ENCODE peak calls at places on chromosomes 4 and X, in four cellular contexts. One of them, this sample, is unnamed. For H3K4me1, the result is how much of the 10 kb centered on the place peaks cover.

GRCh38 chrX:20224814-20225487 is 41.8 kb downstream of the RPS6KA3 start:
- DNase-seq in A549: no peak
- DNase-seq in GM23248: peak
- DNase-seq in cardiac muscle cell: peak
- DNase-seq in this sample: no peak

GRCh38 chrX:134604701-134605271 is 53.5 kb downstream of the PLAC1 start:
- DNase-seq in A549: peak
- DNase-seq in GM23248: peak
- DNase-seq in cardiac muscle cell: peak
- DNase-seq in this sample: peak

GRCh38 chrX:150587585-150588503 is 19.4 kb downstream of the MTM1 start:
- DNase-seq in A549: peak
- DNase-seq in GM23248: peak
- DNase-seq in cardiac muscle cell: peak
- DNase-seq in this sample: no peak

GRCh38 chrX:44903107-44903506 is 30.1 kb downstream of the KDM6A start:
- DNase-seq in A549: peak
- DNase-seq in GM23248: peak
- DNase-seq in cardiac muscle cell: peak
- DNase-seq in this sample: no peak

GRCh38 chrX:154600962-154601374 is 16.0 kb downstream of the CTAG1A start:
- DNase-seq in A549: no peak
- DNase-seq in GM23248: peak
- DNase-seq in cardiac muscle cell: peak
- DNase-seq in this sample: no peak

GRCh38 chrX:75609361-75609760 is 86.5 kb upstream of the ZDHHC15 start:
- DNase-seq in A549: no peak
- DNase-seq in GM23248: no peak
- DNase-seq in cardiac muscle cell: no peak
- DNase-seq in this sample: no peak

GRCh38 chr4:2059034-2059725 is at the start of gene NAT8L:
- DNase-seq in A549: peak
- DNase-seq in GM23248: peak
- DNase-seq in cardiac muscle cell: peak
- DNase-seq in this sample: no peak

GRCh38 chr4:139453041-139453370 is 915 bp upstream of the RAB33B start:
- DNase-seq in A549: peak
- DNase-seq in GM23248: peak
- DNase-seq in cardiac muscle cell: no peak
- DNase-seq in this sample: no peak

GRCh38 chrX:107672955-107673378 is 44.7 kb downstream of the PRPS1 start:
- DNase-seq in A549: peak
- DNase-seq in GM23248: peak
- DNase-seq in cardiac muscle cell: peak
- DNase-seq in this sample: peak

GRCh38 chrX:53263597-53264094 is 17.7 kb downstream of the IQSEC2 start:
- DNase-seq in A549: peak
- DNase-seq in GM23248: peak
- DNase-seq in cardiac muscle cell: peak
- DNase-seq in this sample: no peak

GRCh38 chr4:155849042-155849441 is 17.0 kb downstream of the ASIC5 start:
- DNase-seq in A549: no peak
- DNase-seq in GM23248: no peak
- DNase-seq in cardiac muscle cell: no peak
- DNase-seq in this sample: no peak

GRCh38 chr4:153426207-153426886 is 39.8 kb upstream of the TMEM131L start:
- DNase-seq in A549: no peak
- DNase-seq in GM23248: no peak
- DNase-seq in cardiac muscle cell: no peak
- DNase-seq in this sample: no peak

GRCh38 chr4:100188829-100189228 is 1.4 kb downstream of the DDIT4L start:
- DNase-seq in A549: no peak
- DNase-seq in GM23248: no peak
- DNase-seq in cardiac muscle cell: no peak
- DNase-seq in this sample: no peak

GRCh38 chrX:152070186-152070585 is 68.2 kb downstream of the MAGEA10 start:
- DNase-seq in A549: no peak
- DNase-seq in GM23248: no peak
- DNase-seq in cardiac muscle cell: no peak
- DNase-seq in this sample: no peak

GRCh38 chr4:3879681-3880594 is 113.8 kb downstream of the ADRA2C start:
- DNase-seq in A549: no peak
- DNase-seq in GM23248: peak
- DNase-seq in cardiac muscle cell: no peak
- DNase-seq in this sample: no peak

GRCh38 chr4:77021614-77022089 is 54.1 kb downstream of the CCNI start:
- DNase-seq in A549: no peak
- DNase-seq in GM23248: peak
- DNase-seq in cardiac muscle cell: peak
- DNase-seq in this sample: no peak

GRCh38 chr4:182022899-182023298 is 220.3 kb upstream of the TENM3 start:
- DNase-seq in A549: no peak
- DNase-seq in GM23248: no peak
- DNase-seq in cardiac muscle cell: no peak
- DNase-seq in this sample: no peak

GRCh38 chr4:30757357-30757756 is 37.2 kb downstream of the PCDH7 start:
- DNase-seq in A549: no peak
- DNase-seq in GM23248: peak
- DNase-seq in cardiac muscle cell: peak
- DNase-seq in this sample: no peak

GRCh38 chr4:85102606-85103005 is 136.1 kb upstream of the WDFY3 start:
- DNase-seq in A549: no peak
- DNase-seq in GM23248: no peak
- DNase-seq in cardiac muscle cell: no peak
- DNase-seq in this sample: no peak

DNA sequence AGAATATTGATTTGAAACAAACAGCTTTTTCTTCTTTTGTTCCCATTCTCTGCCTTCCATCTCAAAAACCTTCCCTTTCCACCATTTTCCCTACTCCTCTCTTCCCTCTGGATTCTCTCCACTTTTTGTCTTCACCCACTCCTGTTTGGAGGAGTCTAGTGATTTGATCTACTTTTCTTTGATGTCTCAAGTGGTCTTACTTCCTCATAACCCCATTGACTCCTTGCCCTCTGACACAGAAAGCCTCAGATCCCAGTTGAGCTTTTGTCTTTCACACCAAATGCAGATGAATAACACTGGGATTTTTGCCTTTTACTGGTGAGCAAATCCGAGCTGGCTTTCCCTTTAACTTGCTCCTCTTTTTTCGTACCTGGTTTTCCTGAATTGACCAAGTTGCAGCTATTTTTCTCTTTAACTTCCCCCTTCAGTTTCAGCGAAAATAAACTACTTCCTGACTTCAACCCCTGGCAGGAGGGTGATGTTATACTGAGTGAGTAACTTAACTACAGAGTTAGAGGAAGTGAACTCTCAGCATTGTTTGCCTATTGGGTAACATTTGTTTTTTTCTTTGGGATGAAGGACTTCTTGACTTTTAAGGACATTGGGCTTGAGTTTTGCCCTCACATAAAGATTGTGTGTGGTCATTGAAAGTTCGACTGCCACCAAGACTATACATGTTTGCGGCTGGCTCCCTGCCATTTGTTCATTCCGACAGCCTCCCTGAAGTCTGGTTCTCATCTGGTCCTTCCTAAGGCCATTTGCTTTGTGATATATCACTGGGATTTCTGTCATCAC is 392.8 kb upstream of the NR3C2 start:
- DNase-seq in A549: no peak
- DNase-seq in GM23248: peak
- DNase-seq in cardiac muscle cell: peak
- DNase-seq in this sample: peak
- H3K4me3 ChIP-seq in A549: no peak
- H3K4me3 ChIP-seq in GM23248: no peak
- H3K4me3 ChIP-seq in cardiac muscle cell: no peak
- H3K4me3 ChIP-seq in this sample: no peak

GRCh38 chrX:40733691-40734090 is 1.7 kb downstream of the MED14 start:
- DNase-seq in A549: no peak
- DNase-seq in GM23248: peak
- DNase-seq in cardiac muscle cell: peak
- DNase-seq in this sample: no peak

GRCh38 chrX:40736170-40736505 is 796 bp upstream of the MED14 start:
- DNase-seq in A549: no peak
- DNase-seq in GM23248: no peak
- DNase-seq in cardiac muscle cell: no peak
- DNase-seq in this sample: no peak

GRCh38 chrX:40729923-40730584 is 5.3 kb downstream of the MED14 start:
- DNase-seq in A549: no peak
- DNase-seq in GM23248: no peak
- DNase-seq in cardiac muscle cell: no peak
- DNase-seq in this sample: no peak

GRCh38 chrX:40734956-40735317 is 405 bp downstream of the MED14 start:
- DNase-seq in A549: peak
- DNase-seq in GM23248: peak
- DNase-seq in cardiac muscle cell: no peak
- DNase-seq in this sample: no peak

GRCh38 chrX:40735318-40736169 is at the start of gene MED14:
- DNase-seq in A549: peak
- DNase-seq in GM23248: peak
- DNase-seq in cardiac muscle cell: peak
- DNase-seq in this sample: peak
- H3K27ac ChIP-seq in A549: peak
- H3K27ac ChIP-seq in GM23248: peak
- H3K27ac ChIP-seq in cardiac muscle cell: peak
- H3K27ac ChIP-seq in this sample: peak

GRCh38 chr4:156949373-156949814 is 22.2 kb downstream of the PDGFC start:
- DNase-seq in A549: no peak
- DNase-seq in GM23248: peak
- DNase-seq in cardiac muscle cell: peak
- DNase-seq in this sample: no peak
- H3K4me1 ChIP-seq in A549: half or more
- H3K4me1 ChIP-seq in GM23248: half or more
- H3K4me1 ChIP-seq in cardiac muscle cell: under half
- H3K4me1 ChIP-seq in this sample: under half

GRCh38 chr4:40179360-40179759 is 17.5 kb upstream of the RHOH start:
- DNase-seq in A549: no peak
- DNase-seq in GM23248: no peak
- DNase-seq in cardiac muscle cell: no peak
- DNase-seq in this sample: no peak

GRCh38 chr4:40178672-40179071 is 18.2 kb upstream of the RHOH start:
- DNase-seq in A549: no peak
- DNase-seq in GM23248: no peak
- DNase-seq in cardiac muscle cell: peak
- DNase-seq in this sample: no peak

GRCh38 chr4:40177591-40177990 is 19.2 kb upstream of the RHOH start:
- DNase-seq in A549: no peak
- DNase-seq in GM23248: no peak
- DNase-seq in cardiac muscle cell: no peak
- DNase-seq in this sample: no peak

GRCh38 chr4:40173470-40173875 is 23.4 kb upstream of the RHOH start:
- DNase-seq in A549: no peak
- DNase-seq in GM23248: no peak
- DNase-seq in cardiac muscle cell: peak
- DNase-seq in this sample: no peak

GRCh38 chr4:40176602-40177001 is 20.2 kb upstream of the RHOH start:
- DNase-seq in A549: no peak
- DNase-seq in GM23248: no peak
- DNase-seq in cardiac muscle cell: peak
- DNase-seq in this sample: no peak
- H3K4me3 ChIP-seq in A549: no peak
- H3K4me3 ChIP-seq in GM23248: no peak
- H3K4me3 ChIP-seq in cardiac muscle cell: no peak
- H3K4me3 ChIP-seq in this sample: no peak

DNA sequence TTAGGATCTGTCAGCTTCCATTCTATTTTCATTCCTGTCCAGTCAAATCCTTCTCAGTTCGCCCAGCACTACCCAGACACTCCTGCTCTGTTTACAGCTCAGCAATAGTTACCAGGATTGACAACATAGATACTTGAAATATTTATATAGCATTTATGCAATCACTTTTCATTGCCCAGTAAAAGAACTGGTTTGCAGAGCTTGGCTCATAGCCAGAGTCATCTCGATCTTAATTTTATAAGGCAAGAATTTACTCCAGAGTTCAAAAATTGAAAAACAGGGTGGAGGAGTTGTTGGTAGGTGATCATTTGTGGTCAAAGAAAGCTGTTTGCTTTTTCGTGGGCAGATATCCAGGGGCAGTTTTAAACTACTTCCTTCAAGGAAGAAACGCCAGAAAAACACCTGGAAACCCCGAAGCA is 9.0 kb upstream of the BMP3 start:
- DNase-seq in A549: no peak
- DNase-seq in GM23248: no peak
- DNase-seq in cardiac muscle cell: no peak
- DNase-seq in this sample: peak
- H3K27ac ChIP-seq in A549: no peak
- H3K27ac ChIP-seq in GM23248: no peak
- H3K27ac ChIP-seq in cardiac muscle cell: no peak
- H3K27ac ChIP-seq in this sample: no peak

GRCh38 chr4:83386931-83387897 is 52.6 kb upstream of the HPSE start:
- DNase-seq in A549: no peak
- DNase-seq in GM23248: peak
- DNase-seq in cardiac muscle cell: peak
- DNase-seq in this sample: no peak
- H3K4me1 ChIP-seq in A549: under half
- H3K4me1 ChIP-seq in GM23248: under half
- H3K4me1 ChIP-seq in cardiac muscle cell: under half
- H3K4me1 ChIP-seq in this sample: under half

DNA sequence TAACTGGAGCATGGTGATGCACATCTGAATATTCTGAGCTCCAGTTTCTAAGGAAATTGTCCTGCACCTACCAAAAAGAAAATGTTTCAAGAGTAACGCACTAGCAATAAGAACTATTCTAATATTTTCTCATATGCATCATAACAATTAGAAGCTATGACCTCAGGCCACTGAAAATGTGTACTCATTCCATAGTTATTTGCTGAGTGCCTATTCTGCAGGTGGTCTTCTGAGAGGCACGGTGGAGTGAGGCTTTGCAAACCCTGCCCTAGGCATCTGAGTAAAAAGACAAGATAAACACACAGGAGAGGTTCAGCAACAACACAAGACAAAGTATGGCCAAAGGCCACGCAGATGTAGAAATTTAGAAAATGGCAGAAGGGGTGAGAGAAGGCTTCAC is 23.7 kb downstream of the SLC10A6 start:
- DNase-seq in A549: no peak
- DNase-seq in GM23248: no peak
- DNase-seq in cardiac muscle cell: no peak
- DNase-seq in this sample: no peak
- H3K4me3 ChIP-seq in A549: no peak
- H3K4me3 ChIP-seq in GM23248: no peak
- H3K4me3 ChIP-seq in cardiac muscle cell: no peak
- H3K4me3 ChIP-seq in this sample: no peak

This sample was measured in lung.